ENCODE peak calls at places on chromosomes 4 and X, in eight cellular contexts. T is tibial artery, O is uterus, G is fibroblast of the aortic adventitia, J is GM06990, D is Calu3, Y is IMR-90, S is foreskin fibroblast. W is an unnamed sample.

GRCh38 chr4:159435561-159436023 is 332.7 kb downstream of the RAPGEF2 start:
- DNase-seq in T (no peak), O (no peak), G (no peak), J (no peak), D (no peak), Y (no peak), S (no peak), W (no peak)

GRCh38 chrX:54807524-54808108 is at the start of gene MAGED2:
- DNase-seq in T (peak; percentile 26), O (peak; percentile 43), G (peak; percentile 28), J (no peak), D (no peak), Y (peak; percentile 16), S (peak; percentile 55), W (peak; percentile 18)

GRCh38 chr4:124946696-124947095 is 234.2 kb upstream of the ANKRD50 start:
- DNase-seq in T (no peak), O (no peak), G (no peak), J (no peak), D (no peak), Y (no peak), S (peak; percentile 14), W (no peak)

GRCh38 chrX:13669246-13669689 is 16.3 kb downstream of the TCEANC start:
- DNase-seq in T (peak; percentile 33), O (peak; percentile 77), G (peak; percentile 99), J (peak; percentile 73), D (peak; percentile 78), Y (peak; percentile 99), S (peak; percentile 77), W (peak; percentile 48)

GRCh38 chr4:143127621-143128020 is 57.1 kb upstream of the USP38 start:
- DNase-seq in T (no peak), O (no peak), G (no peak), J (no peak), D (no peak), Y (no peak), S (no peak), W (no peak)

GRCh38 chr4:147096667-147097604 is 151.3 kb upstream of the TTC29 start:
- DNase-seq in T (no peak), O (no peak), G (peak; percentile 80), J (no peak), D (no peak), Y (peak; percentile 69), S (peak; percentile 78), W (peak; percentile 39)

GRCh38 chrX:19799319-19800182 is 87.8 kb downstream of the SH3KBP1 start:
- DNase-seq in T (peak; percentile 22), O (no peak), G (peak; percentile 63), J (no peak), D (no peak), Y (peak; percentile 31), S (peak; percentile 67), W (no peak)

GRCh38 chrX:71224969-71225368 is 1.9 kb downstream of the GJB1 start:
- DNase-seq in T (no peak), O (no peak), G (no peak), J (no peak), D (no peak), Y (no peak), S (peak; percentile 42), W (no peak)

GRCh38 chr4:138037716-138038115 is 204.4 kb downstream of the SLC7A11 start:
- DNase-seq in T (no peak), O (no peak), G (peak; percentile 70), J (no peak), D (no peak), Y (peak; percentile 83), S (peak; percentile 84), W (no peak)

GRCh38 chr4:85681194-85681803 is 206.3 kb downstream of the ARHGAP24 start:
- DNase-seq in T (peak; percentile 71), O (no peak), G (peak; percentile 99), J (no peak), D (no peak), Y (peak; percentile 49), S (peak; percentile 96), W (no peak)

GRCh38 chr4:122826596-122827257 is at the start of gene FGF2:
- DNase-seq in T (peak; percentile 83), O (peak; percentile 81), G (peak; percentile 77), J (peak; percentile 59), D (peak; percentile 44), Y (peak; percentile 60), S (peak; percentile 90), W (peak; percentile 54)

GRCh38 chr4:85166318-85166717 is 199.8 kb upstream of the WDFY3 start:
- DNase-seq in T (no peak), O (no peak), G (no peak), J (no peak), D (no peak), Y (no peak), S (peak; percentile 6), W (no peak)

GRCh38 chr4:48779095-48779997 is 733 bp downstream of the FRYL start:
- DNase-seq in T (peak; percentile 51), O (peak; percentile 54), G (peak; percentile 44), J (peak; percentile 86), D (peak; percentile 52), Y (peak; percentile 54), S (peak; percentile 88), W (peak; percentile 71)

GRCh38 chr4:18593297-18594002 is 571.9 kb upstream of the LCORL start:
- DNase-seq in T (peak; percentile 31), O (peak; percentile 19), G (peak; percentile 84), J (peak; percentile 3), D (peak; percentile 45), Y (peak; percentile 74), S (peak; percentile 84), W (peak; percentile 59)

GRCh38 chrX:67612231-67612630 is 68.4 kb downstream of the AR start:
- DNase-seq in T (no peak), O (no peak), G (peak; percentile 43), J (no peak), D (no peak), Y (peak; percentile 32), S (peak; percentile 61), W (no peak)

GRCh38 chrX:112967341-112967740 is 126.7 kb upstream of the AMOT start:
- DNase-seq in T (no peak), O (no peak), G (no peak), J (no peak), D (no peak), Y (no peak), S (no peak), W (no peak)

GRCh38 chrX:49310371-49310770 is 6.9 kb downstream of the GAGE10 start:
- DNase-seq in T (no peak), O (no peak), G (no peak), J (no peak), D (no peak), Y (no peak), S (no peak), W (no peak)
- TF ChIP-seq CTCF in T (no peak), O (no peak), G (no peak), J (no peak), D (no peak), Y (no peak), S (no peak), W (no peak)

GRCh38 chrX:1167466-1167865 is 45.0 kb downstream of the CRLF2 start:
- DNase-seq in T (no peak), O (no peak), G (no peak), J (no peak), D (no peak), Y (no peak), S (no peak), W (no peak)

GRCh38 chrX:1170243-1170642 is 42.2 kb downstream of the CRLF2 start:
- DNase-seq in T (no peak), O (no peak), G (no peak), J (no peak), D (no peak), Y (no peak), S (no peak), W (no peak)

GRCh38 chrX:1165535-1166196 is 46.8 kb downstream of the CRLF2 start:
- DNase-seq in T (no peak), O (no peak), G (peak; percentile 1), J (no peak), D (no peak), Y (no peak), S (no peak), W (no peak)

GRCh38 chrX:1169198-1169597 is 43.3 kb downstream of the CRLF2 start:
- DNase-seq in T (no peak), O (no peak), G (no peak), J (no peak), D (no peak), Y (no peak), S (no peak), W (no peak)

GRCh38 chrX:1167918-1168481 is 44.4 kb downstream of the CRLF2 start:
- DNase-seq in T (no peak), O (no peak), G (no peak), J (no peak), D (no peak), Y (no peak), S (no peak), W (no peak)
- TF ChIP-seq CTCF in T (no peak), O (no peak), G (no peak), J (no peak), D (no peak), Y (no peak), S (no peak), W (no peak)

GRCh38 chr4:59249110-59249509 is 1951.0 kb upstream of the ADGRL3 start:
- DNase-seq in T (no peak), O (no peak), G (no peak), J (no peak), D (no peak), Y (no peak), S (no peak), W (no peak)

GRCh38 chr4:59248313-59248712 is 1951.8 kb upstream of the ADGRL3 start:
- DNase-seq in T (no peak), O (no peak), G (no peak), J (no peak), D (no peak), Y (no peak), S (no peak), W (no peak)

GRCh38 chr4:59243038-59243437 is 1957.1 kb upstream of the ADGRL3 start:
- DNase-seq in T (no peak), O (no peak), G (no peak), J (no peak), D (no peak), Y (no peak), S (no peak), W (no peak)

GRCh38 chr4:59247032-59247431 is 1953.1 kb upstream of the ADGRL3 start:
- DNase-seq in T (no peak), O (no peak), G (no peak), J (no peak), D (no peak), Y (no peak), S (peak; percentile 1), W (no peak)
- TF ChIP-seq CTCF in T (no peak), O (no peak), G (no peak), J (no peak), D (no peak), Y (no peak), S (no peak), W (peak; percentile 3)

GRCh38 chr4:27685947-27686346 is 825.3 kb downstream of the STIM2 start:
- DNase-seq in T (no peak), O (no peak), G (no peak), J (no peak), D (no peak), Y (no peak), S (no peak), W (no peak)

DNA sequence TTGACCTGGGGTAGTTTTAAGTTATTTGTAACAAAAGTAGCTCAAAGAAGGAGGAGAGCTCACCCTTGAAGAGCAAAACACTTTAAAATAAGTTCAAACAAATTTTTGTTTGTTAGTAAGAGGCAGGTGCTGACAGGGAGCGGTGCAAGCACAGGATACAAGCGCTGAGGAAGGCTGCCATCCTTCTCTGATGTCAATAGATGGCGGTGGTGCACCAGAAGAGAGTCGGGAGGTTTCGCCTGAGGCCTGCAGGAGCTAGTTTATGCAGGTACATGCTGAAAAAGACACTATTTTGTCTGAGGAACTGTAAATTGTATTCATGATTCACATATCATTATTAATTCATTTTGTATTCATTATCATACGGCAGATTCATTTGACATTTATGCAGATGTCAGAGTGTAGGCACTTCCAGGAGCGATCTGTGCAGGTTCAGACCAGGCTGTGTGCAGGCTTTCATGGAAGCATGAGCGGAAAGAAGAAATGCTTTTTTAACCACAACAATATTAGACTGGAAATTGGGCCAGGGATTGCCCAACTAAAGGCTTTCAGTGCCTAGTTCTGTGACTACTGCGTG is 823.9 kb downstream of the STIM2 start:
- DNase-seq in T (peak; percentile 23), O (no peak), G (peak; percentile 54), J (no peak), D (peak; percentile 57), Y (peak; percentile 42), S (peak; percentile 13), W (no peak)
- TF ChIP-seq CTCF in T (no peak), O (peak; percentile 55), G (peak; percentile 82), J (peak; percentile 73), D (peak; percentile 59), Y (peak; percentile 62), S (peak; percentile 78), W (peak; percentile 58)